ENCODE peak calls at places on chromosomes 11 and 22, in five cellular contexts. One of them, this sample, is unnamed.

GRCh38 chr22:35835998-35836691 is 118.5 kb downstream of the APOL5 start:
- DNase-seq in AG20443: peak
- DNase-seq in SK-N-MC: no peak
- DNase-seq in GOT3: no peak
- DNase-seq in activated T-helper 1 cell treated with anti-CD3 and anti-CD28 coated beads, Interleukin-2, amount 50 U/mL, for 16 hours: no peak
- DNase-seq in this sample: peak

GRCh38 chr11:96694338-96694737 is 304.5 kb downstream of the JRKL start:
- DNase-seq in GOT3: no peak
- DNase-seq in activated T-helper 1 cell treated with anti-CD3 and anti-CD28 coated beads, Interleukin-2, amount 50 U/mL, for 16 hours: no peak
- DNase-seq in SK-N-MC: no peak
- DNase-seq in AG20443: no peak
- DNase-seq in this sample: no peak

GRCh38 chr11:73366265-73366610 is 10.0 kb upstream of the RELT start:
- DNase-seq in GOT3: no peak
- DNase-seq in SK-N-MC: no peak
- DNase-seq in AG20443: no peak
- DNase-seq in activated T-helper 1 cell treated with anti-CD3 and anti-CD28 coated beads, Interleukin-2, amount 50 U/mL, for 16 hours: no peak
- DNase-seq in this sample: no peak

GRCh38 chr11:100682247-100682969 is 4.7 kb upstream of the ARHGAP42 start:
- DNase-seq in activated T-helper 1 cell treated with anti-CD3 and anti-CD28 coated beads, Interleukin-2, amount 50 U/mL, for 16 hours: no peak
- DNase-seq in SK-N-MC: no peak
- DNase-seq in AG20443: peak
- DNase-seq in GOT3: no peak
- DNase-seq in this sample: no peak

GRCh38 chr11:93652161-93652597 is 9.3 kb upstream of the CEP295 start:
- DNase-seq in SK-N-MC: peak
- DNase-seq in GOT3: no peak
- DNase-seq in activated T-helper 1 cell treated with anti-CD3 and anti-CD28 coated beads, Interleukin-2, amount 50 U/mL, for 16 hours: no peak
- DNase-seq in AG20443: peak
- DNase-seq in this sample: peak

GRCh38 chr22:37925767-37926166 is 19.7 kb downstream of the MICALL1 start:
- DNase-seq in SK-N-MC: no peak
- DNase-seq in GOT3: no peak
- DNase-seq in AG20443: no peak
- DNase-seq in activated T-helper 1 cell treated with anti-CD3 and anti-CD28 coated beads, Interleukin-2, amount 50 U/mL, for 16 hours: no peak
- DNase-seq in this sample: no peak

GRCh38 chr11:66411323-66411722 is 9.5 kb upstream of the NPAS4 start:
- DNase-seq in GOT3: no peak
- DNase-seq in AG20443: no peak
- DNase-seq in SK-N-MC: no peak
- DNase-seq in activated T-helper 1 cell treated with anti-CD3 and anti-CD28 coated beads, Interleukin-2, amount 50 U/mL, for 16 hours: no peak
- DNase-seq in this sample: no peak

GRCh38 chr11:14012836-14013235 is 50.3 kb downstream of the SPON1 start:
- DNase-seq in AG20443: peak
- DNase-seq in activated T-helper 1 cell treated with anti-CD3 and anti-CD28 coated beads, Interleukin-2, amount 50 U/mL, for 16 hours: no peak
- DNase-seq in SK-N-MC: no peak
- DNase-seq in GOT3: no peak
- DNase-seq in this sample: no peak

GRCh38 chr11:62539238-62539925 is 7.2 kb downstream of the AHNAK start:
- DNase-seq in GOT3: peak
- DNase-seq in SK-N-MC: no peak
- DNase-seq in AG20443: peak
- DNase-seq in activated T-helper 1 cell treated with anti-CD3 and anti-CD28 coated beads, Interleukin-2, amount 50 U/mL, for 16 hours: no peak
- DNase-seq in this sample: peak

GRCh38 chr11:30125461-30125860 is 105.4 kb upstream of the FSHB start:
- DNase-seq in SK-N-MC: no peak
- DNase-seq in activated T-helper 1 cell treated with anti-CD3 and anti-CD28 coated beads, Interleukin-2, amount 50 U/mL, for 16 hours: no peak
- DNase-seq in AG20443: peak
- DNase-seq in GOT3: no peak
- DNase-seq in this sample: no peak

GRCh38 chr11:22130462-22131053 is 62.3 kb upstream of the ANO5 start:
- DNase-seq in GOT3: no peak
- DNase-seq in SK-N-MC: peak
- DNase-seq in AG20443: no peak
- DNase-seq in activated T-helper 1 cell treated with anti-CD3 and anti-CD28 coated beads, Interleukin-2, amount 50 U/mL, for 16 hours: no peak
- DNase-seq in this sample: no peak